ENCODE peak calls at places on chromosome 9, in nine cellular contexts. B is Jurkat, Clone E6-1; V is stimulated activated CD8-positive, alpha-beta memory T cell treated with anti-CD3 and anti-CD28 coated beads, Interleukin-4, amount 100 ng/mL, for 24 hours; N is HepG2; W is germinal center; A is mesothelial cell of epicardium; C is activated T-helper 1 cell treated with anti-CD3 and anti-CD28 coated beads, Interleukin-2, amount 50 U/mL, for 16 hours; E is LoVo; Y is NCI-H2081. U is an unnamed sample.

GRCh38 chr9:36187414-36187813 is 3.3 kb upstream of the CLTA start:
- DNase-seq in B (no peak), V (no peak), N (no peak), W (no peak), A (no peak), C (no peak), E (no peak), Y (no peak), U (no peak)

GRCh38 chr9:73683862-73684591 is 532.4 kb downstream of the ANXA1 start:
- DNase-seq in B (peak; percentile 39), V (no peak), N (peak; percentile 55), W (no peak), A (no peak), C (no peak), E (peak; percentile 47), Y (peak; percentile 33), U (peak; percentile 4)

GRCh38 chr9:127316586-127317383 is 52.2 kb downstream of the GARNL3 start:
- DNase-seq in B (no peak), V (no peak), N (no peak), W (no peak), A (no peak), C (no peak), E (no peak), Y (no peak), U (no peak)

GRCh38 chr9:133125706-133126696 is 5.0 kb upstream of the RALGDS start:
- DNase-seq in B (no peak), V (no peak), N (no peak), W (peak; percentile 66), A (no peak), C (no peak), E (no peak), Y (no peak), U (no peak)

GRCh38 chr9:131697097-131697496 is 42.8 kb downstream of the RAPGEF1 start:
- DNase-seq in B (no peak), V (no peak), N (no peak), W (no peak), A (no peak), C (no peak), E (no peak), Y (no peak), U (no peak)

GRCh38 chr9:91211919-91212318 is 149.8 kb downstream of the AUH start:
- DNase-seq in B (no peak), V (no peak), N (peak; percentile 72), W (no peak), A (no peak), C (no peak), E (no peak), Y (no peak), U (peak; percentile 63)

GRCh38 chr9:108552459-108553040 is 303.2 kb downstream of the ACTL7B start:
- DNase-seq in B (no peak), V (no peak), N (no peak), W (no peak), A (no peak), C (no peak), E (peak; percentile 75), Y (no peak), U (peak; percentile 19)

GRCh38 chr9:13513710-13514444 is 234.4 kb upstream of the MPDZ start:
- DNase-seq in B (no peak), V (no peak), N (no peak), W (no peak), A (peak; percentile 45), C (no peak), E (no peak), Y (peak; percentile 90), U (no peak)

GRCh38 chr9:97697837-97698236 is 697 bp upstream of the XPA start:
- DNase-seq in B (no peak), V (no peak), N (no peak), W (no peak), A (no peak), C (no peak), E (no peak), Y (no peak), U (no peak)

GRCh38 chr9:16726718-16727451 is 143.6 kb downstream of the BNC2 start:
- DNase-seq in B (no peak), V (no peak), N (no peak), W (no peak), A (peak; percentile 88), C (no peak), E (no peak), Y (peak; percentile 42), U (peak; percentile 13)

GRCh38 chr9:131981116-131981847 is 98.4 kb downstream of the MED27 start:
- DNase-seq in B (no peak), V (no peak), N (no peak), W (no peak), A (no peak), C (no peak), E (no peak), Y (no peak), U (no peak)

GRCh38 chr9:110254500-110254899 is 1.8 kb downstream of the TXN start:
- DNase-seq in B (no peak), V (no peak), N (no peak), W (no peak), A (no peak), C (no peak), E (no peak), Y (no peak), U (peak; percentile 47)

GRCh38 chr9:71758785-71759184 is 9.5 kb downstream of the CEMIP2 start:
- DNase-seq in B (no peak), V (no peak), N (peak; percentile 96), W (no peak), A (no peak), C (no peak), E (peak; percentile 92), Y (peak; percentile 15), U (peak; percentile 96)

GRCh38 chr9:70491798-70492736 is 77.6 kb upstream of the KLF9 start:
- DNase-seq in B (no peak), V (no peak), N (no peak), W (no peak), A (no peak), C (no peak), E (no peak), Y (no peak), U (peak; percentile 68)

GRCh38 chr9:92538541-92538940 is 2.8 kb upstream of the ECM2 start:
- DNase-seq in B (no peak), V (no peak), N (no peak), W (no peak), A (no peak), C (no peak), E (no peak), Y (no peak), U (no peak)

GRCh38 chr9:27534131-27534530 is 4.5 kb upstream of the MOB3B start:
- DNase-seq in B (no peak), V (no peak), N (no peak), W (no peak), A (no peak), C (no peak), E (no peak), Y (no peak), U (no peak)

GRCh38 chr9:71748280-71748743 is 20.0 kb downstream of the CEMIP2 start:
- DNase-seq in B (no peak), V (no peak), N (no peak), W (no peak), A (no peak), C (no peak), E (no peak), Y (no peak), U (no peak)

GRCh38 chr9:133130721-133131244 is 9.7 kb upstream of the RALGDS start:
- DNase-seq in B (peak; percentile 75), V (no peak), N (no peak), W (peak; percentile 73), A (no peak), C (no peak), E (no peak), Y (no peak), U (peak; percentile 60)

U was measured in small intestine.